ENCODE peak calls at places on chromosomes 12 and 14, in four cellular contexts. One of them, this sample, is unnamed. For H3K36me3, the result is how much of the 10 kb centered on the place peaks cover.

GRCh38 chr12:128076188-128076587 is 190.8 kb upstream of the TMEM132C start:
- DNase-seq in colonic mucosa: peak
- DNase-seq in IMR-90: no peak
- DNase-seq in psoas muscle: no peak
- DNase-seq in this sample: no peak

GRCh38 chr14:74610866-74611671 is 968 bp downstream of the LTBP2 start:
- DNase-seq in colonic mucosa: no peak
- DNase-seq in IMR-90: peak
- DNase-seq in psoas muscle: no peak
- DNase-seq in this sample: no peak

GRCh38 chr12:130849561-130850417 is 10.7 kb upstream of the STX2 start:
- DNase-seq in colonic mucosa: no peak
- DNase-seq in IMR-90: no peak
- DNase-seq in psoas muscle: no peak
- DNase-seq in this sample: no peak

GRCh38 chr14:24415421-24416253 is 13.8 kb downstream of the CBLN3 start:
- DNase-seq in psoas muscle: no peak
- DNase-seq in colonic mucosa: no peak
- DNase-seq in IMR-90: no peak
- DNase-seq in this sample: no peak

GRCh38 chr12:88572785-88573565 is 7.3 kb downstream of the KITLG start:
- DNase-seq in psoas muscle: no peak
- DNase-seq in IMR-90: no peak
- DNase-seq in colonic mucosa: no peak
- DNase-seq in this sample: no peak

GRCh38 chr12:107304588-107305532 is 211.5 kb upstream of the CRY1 start:
- DNase-seq in psoas muscle: no peak
- DNase-seq in IMR-90: no peak
- DNase-seq in colonic mucosa: no peak
- DNase-seq in this sample: no peak

GRCh38 chr12:67474934-67475620 is 173.5 kb upstream of the DYRK2 start:
- DNase-seq in psoas muscle: no peak
- DNase-seq in colonic mucosa: no peak
- DNase-seq in IMR-90: no peak
- DNase-seq in this sample: no peak

GRCh38 chr14:41641690-41642089 is 35.0 kb downstream of the LRFN5 start:
- DNase-seq in colonic mucosa: no peak
- DNase-seq in IMR-90: no peak
- DNase-seq in psoas muscle: no peak
- DNase-seq in this sample: no peak

GRCh38 chr12:31929140-31929526 is 30.1 kb upstream of the RESF1 start:
- DNase-seq in psoas muscle: no peak
- DNase-seq in IMR-90: no peak
- DNase-seq in colonic mucosa: no peak
- DNase-seq in this sample: no peak

GRCh38 chr12:75658826-75659823 is 147.7 kb upstream of the KRR1 start:
- DNase-seq in psoas muscle: no peak
- DNase-seq in colonic mucosa: no peak
- DNase-seq in IMR-90: peak
- DNase-seq in this sample: no peak

GRCh38 chr14:21536395-21537087 is 10.4 kb upstream of the SALL2 start:
- DNase-seq in psoas muscle: no peak
- DNase-seq in colonic mucosa: no peak
- DNase-seq in IMR-90: no peak
- DNase-seq in this sample: no peak
- H3K4me3 ChIP-seq in psoas muscle: peak
- H3K4me3 ChIP-seq in colonic mucosa: no peak
- H3K4me3 ChIP-seq in IMR-90: no peak
- H3K4me3 ChIP-seq in this sample: no peak

DNA sequence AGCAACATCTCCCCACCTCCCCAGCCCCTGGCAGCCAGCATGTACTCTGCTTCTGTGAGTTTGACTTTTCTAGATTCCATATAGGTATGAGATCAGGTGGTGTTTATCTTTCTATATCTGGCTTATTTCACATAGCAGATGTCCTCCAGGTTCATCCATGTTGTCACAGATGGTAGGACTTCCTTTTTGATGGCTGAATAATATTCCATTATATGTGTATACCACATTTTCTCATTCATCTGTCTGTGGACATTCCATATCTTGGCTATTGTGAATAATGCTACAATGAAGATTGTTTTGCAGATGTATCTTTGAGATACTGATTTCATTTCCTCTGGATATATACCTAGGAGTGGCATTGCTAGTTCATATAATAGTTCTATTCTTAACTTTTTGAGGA is 18.4 kb downstream of the ALKBH2 start:
- DNase-seq in psoas muscle: no peak
- DNase-seq in IMR-90: no peak
- DNase-seq in colonic mucosa: no peak
- DNase-seq in this sample: no peak
- H3K36me3 ChIP-seq in psoas muscle: half or more
- H3K36me3 ChIP-seq in IMR-90: under half
- H3K36me3 ChIP-seq in colonic mucosa: under half
- H3K36me3 ChIP-seq in this sample: under half

DNA sequence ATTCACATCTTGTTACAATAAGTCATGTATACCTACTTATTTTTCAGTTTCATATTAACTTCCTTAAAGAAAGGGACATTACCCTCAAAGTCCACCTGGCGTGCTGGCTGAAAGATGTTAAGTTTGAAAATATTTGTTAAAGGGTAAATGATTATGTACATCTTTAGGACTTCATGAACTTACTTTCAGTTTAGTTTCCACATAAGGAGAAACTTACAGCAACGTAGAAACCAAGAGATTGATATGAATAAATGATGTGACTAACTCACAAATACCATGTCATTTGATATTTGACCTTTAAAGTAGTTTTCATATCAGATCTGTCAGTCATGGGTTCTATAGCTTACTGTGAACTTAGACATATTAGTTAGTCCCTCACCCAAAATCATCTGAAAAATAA is 2.1 kb upstream of the CLEC2D start:
- DNase-seq in IMR-90: no peak
- DNase-seq in colonic mucosa: no peak
- DNase-seq in psoas muscle: no peak
- DNase-seq in this sample: peak
- TF ChIP-seq CTCF in IMR-90: no peak
- TF ChIP-seq CTCF in colonic mucosa: no peak
- TF ChIP-seq CTCF in psoas muscle: no peak
- TF ChIP-seq CTCF in this sample: no peak

DNA sequence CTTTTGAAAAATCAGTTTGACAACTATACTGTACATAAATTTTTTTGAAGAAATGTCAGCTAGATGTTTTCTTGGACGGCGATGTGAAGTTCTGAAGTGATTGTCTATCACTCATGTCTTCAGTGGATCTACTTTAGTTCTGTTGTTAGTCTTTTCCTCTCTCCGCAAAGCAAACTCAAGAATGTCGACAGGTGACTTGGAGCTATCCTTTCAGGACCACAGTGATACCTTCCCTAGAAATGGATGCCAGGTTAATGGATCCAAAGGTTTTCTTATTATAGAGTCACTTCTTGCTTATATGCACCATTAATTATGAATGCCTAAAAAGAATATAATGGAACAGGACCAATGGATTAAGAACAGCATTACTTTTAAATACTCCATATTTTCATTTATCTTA is 1.2 kb downstream of the PTPRO start:
- DNase-seq in colonic mucosa: no peak
- DNase-seq in IMR-90: no peak
- DNase-seq in psoas muscle: no peak
- DNase-seq in this sample: no peak
- H3K4me3 ChIP-seq in colonic mucosa: no peak
- H3K4me3 ChIP-seq in IMR-90: no peak
- H3K4me3 ChIP-seq in psoas muscle: no peak
- H3K4me3 ChIP-seq in this sample: no peak

GRCh38 chr12:125185311-125185739 is 120.1 kb downstream of the AACS start:
- DNase-seq in colonic mucosa: no peak
- DNase-seq in IMR-90: no peak
- DNase-seq in psoas muscle: no peak
- DNase-seq in this sample: no peak
- H3K36me3 ChIP-seq in colonic mucosa: under half
- H3K36me3 ChIP-seq in IMR-90: under half
- H3K36me3 ChIP-seq in psoas muscle: under half
- H3K36me3 ChIP-seq in this sample: under half

This sample was measured in GM06990.